ENCODE peak calls at places on chromosomes 12 and 14, in four cellular contexts. X is HEK293T; T is A172; H is activated CD4-positive, CD25-positive, alpha-beta regulatory T cell treated with anti-CD3 and anti-CD28 coated beads, Interleukin-2, amount 50 U/mL, for 72 hours. W is an unnamed sample.

GRCh38 chr12:106599302-106599701 is 16.5 kb downstream of the RFX4 start:
- DNase-seq in T (no peak), H (no peak), X (no peak), W (no peak)

GRCh38 chr12:15851919-15852318 is 30.3 kb upstream of the STRAP start:
- DNase-seq in X (no peak), T (no peak), H (no peak), W (no peak)

GRCh38 chr12:117124421-117125274 is 25.4 kb upstream of the TESC start:
- DNase-seq in T (no peak), X (no peak), H (no peak), W (no peak)

GRCh38 chr12:44287545-44287944 is 451.7 kb downstream of the TMEM117 start:
- DNase-seq in H (no peak), T (no peak), X (no peak), W (no peak)

GRCh38 chr14:60356921-60357550 is 108.0 kb downstream of the PPM1A start:
- DNase-seq in T (no peak), H (no peak), X (peak), W (no peak)

GRCh38 chr12:94829552-94829951 is 173.9 kb downstream of the NDUFA12 start:
- DNase-seq in T (no peak), X (no peak), H (no peak), W (no peak)

GRCh38 chr12:112686373-112686772 is 105.2 kb upstream of the RPH3A start:
- DNase-seq in X (no peak), H (no peak), T (peak), W (no peak)

GRCh38 chr12:51947597-51947996 is 3.9 kb upstream of the ACVR1B start:
- DNase-seq in T (no peak), X (no peak), H (no peak), W (no peak)

GRCh38 chr12:54401127-54401526 is 16.6 kb upstream of the ZNF385A start:
- DNase-seq in H (no peak), X (no peak), T (no peak), W (no peak)

GRCh38 chr14:78425332-78425731 is 255.2 kb downstream of the NRXN3 start:
- DNase-seq in X (no peak), H (no peak), T (no peak), W (no peak)

GRCh38 chr12:89999699-90000505 is 291.3 kb upstream of the ATP2B1 start:
- DNase-seq in T (peak), X (no peak), H (no peak), W (no peak)

GRCh38 chr12:124151583-124151982 is 143.3 kb upstream of the RFLNA start:
- DNase-seq in T (no peak), X (no peak), H (no peak), W (no peak)

GRCh38 chr12:47017901-47018479 is 61.4 kb upstream of the PCED1B start:
- DNase-seq in X (no peak), H (no peak), T (peak), W (no peak)

GRCh38 chr12:13836116-13836515 is 145.3 kb downstream of the GRIN2B start:
- DNase-seq in H (no peak), X (no peak), T (no peak), W (no peak)

GRCh38 chr12:90940872-90941499 is 14.0 kb downstream of the CCER1 start:
- DNase-seq in X (peak), T (peak), H (no peak), W (peak)

GRCh38 chr12:65125975-65126374 is 4.9 kb upstream of the WIF1 start:
- DNase-seq in X (no peak), T (no peak), H (no peak), W (no peak)

GRCh38 chr14:50008562-50009355 is 107.6 kb downstream of the VCPKMT start:
- DNase-seq in X (no peak), H (no peak), T (no peak), W (no peak)

GRCh38 chr14:59870277-59871165 is at the start of gene RTN1:
- DNase-seq in H (no peak), T (peak), X (peak), W (no peak)

GRCh38 chr14:100764716-100765115 is 38.0 kb downstream of the DLK1 start:
- DNase-seq in T (no peak), H (no peak), X (no peak), W (no peak)

GRCh38 chr12:100858658-100859057 is 64.1 kb downstream of the ANO4 start:
- DNase-seq in X (no peak), H (no peak), T (no peak), W (no peak)

GRCh38 chr12:119308743-119309456 is 25.6 kb upstream of the CCDC60 start:
- DNase-seq in H (no peak), T (no peak), X (no peak), W (no peak)

GRCh38 chr12:64403708-64404469 is at the start of gene XPOT:
- DNase-seq in X (peak), H (peak), T (peak), W (peak)

GRCh38 chr12:71299541-71300376 is 139.8 kb upstream of the LGR5 start:
- DNase-seq in X (no peak), H (no peak), T (peak), W (no peak)

GRCh38 chr12:110600254-110600653 is 13.7 kb upstream of the TCTN1 start:
- DNase-seq in T (peak), X (no peak), H (no peak), W (peak)

GRCh38 chr12:130984183-130985058 is 30.7 kb downstream of the ADGRD1 start:
- DNase-seq in T (no peak), X (no peak), H (no peak), W (no peak)

GRCh38 chr14:73785834-73786631 is 65.6 kb upstream of the PTGR2 start:
- DNase-seq in X (peak), H (peak), T (peak), W (peak)

GRCh38 chr12:3214508-3215365 is 137.6 kb downstream of the TSPAN9 start:
- DNase-seq in X (no peak), T (no peak), H (no peak), W (no peak)

W was measured in COLO829.